ENCODE peak calls at places on chromosomes 7 and 10, in five cellular contexts. Q is stomach, X is SK-N-SH, H is spleen, V is breast epithelium. Z is an unnamed sample.

GRCh38 chr10:70459771-70460490 is 18.4 kb upstream of the NODAL start:
- DNase-seq in V (no peak), X (no peak), H (no peak), Q (no peak), Z (no peak)

GRCh38 chr10:43557214-43557613 is 17.2 kb downstream of the ZNF239 start:
- DNase-seq in V (no peak), Q (no peak), X (no peak), H (no peak), Z (no peak)

GRCh38 chr7:117781707-117782106 is 91.5 kb downstream of the CTTNBP2 start:
- DNase-seq in V (no peak), Q (no peak), H (no peak), X (no peak), Z (no peak)

GRCh38 chr10:33252794-33253203 is 81.7 kb downstream of the NRP1 start:
- DNase-seq in Q (no peak), V (no peak), H (no peak), X (no peak), Z (no peak)

GRCh38 chr7:155579565-155579964 is 33.2 kb upstream of the CNPY1 start:
- DNase-seq in X (no peak), H (peak), V (peak), Q (no peak), Z (no peak)

GRCh38 chr7:151109094-151110048 is 23.1 kb downstream of the AGAP3 start:
- DNase-seq in X (no peak), V (no peak), Q (no peak), H (no peak), Z (no peak)

GRCh38 chr7:41130596-41131236 is 572.2 kb downstream of the INHBA start:
- DNase-seq in H (no peak), X (no peak), V (no peak), Q (no peak), Z (no peak)

GRCh38 chr7:22193361-22194016 is 163.5 kb downstream of the RAPGEF5 start:
- DNase-seq in X (no peak), V (no peak), Q (no peak), H (no peak), Z (no peak)

GRCh38 chr7:82389847-82390246 is 53.7 kb downstream of the CACNA2D1 start:
- DNase-seq in V (no peak), X (no peak), H (no peak), Q (no peak), Z (no peak)

GRCh38 chr7:100119701-100120517 is 475 bp downstream of the CNPY4 start:
- DNase-seq in V (peak), Q (peak), X (peak), H (peak), Z (peak)

GRCh38 chr7:44767912-44768662 is 19.4 kb downstream of the ZMIZ2 start:
- DNase-seq in V (no peak), X (peak), Q (peak), H (peak), Z (no peak)

GRCh38 chr10:74813860-74814259 is 12.5 kb upstream of the KAT6B start:
- DNase-seq in V (no peak), X (no peak), Q (no peak), H (no peak), Z (no peak)

GRCh38 chr7:101618916-101619315 is 10.2 kb downstream of the MYL10 start:
- DNase-seq in V (no peak), Q (no peak), X (peak), H (no peak), Z (no peak)

GRCh38 chr10:30019468-30019867 is 39.9 kb downstream of the JCAD start:
- DNase-seq in Q (no peak), H (no peak), V (no peak), X (no peak), Z (no peak)
- H3K27ac ChIP-seq in Q (no peak), H (no peak), V (no peak), X (no peak), Z (no peak)

GRCh38 chr7:51141451-51141971 is 175.1 kb downstream of the COBL start:
- DNase-seq in V (no peak), X (no peak), Q (no peak), H (no peak), Z (peak)

GRCh38 chr7:51138121-51139085 is 178.2 kb downstream of the COBL start:
- DNase-seq in Q (no peak), V (no peak), H (no peak), X (no peak), Z (no peak)

GRCh38 chr7:51140203-51140938 is 176.2 kb downstream of the COBL start:
- DNase-seq in H (no peak), V (no peak), Q (no peak), X (no peak), Z (no peak)

GRCh38 chr7:51142741-51143390 is 173.7 kb downstream of the COBL start:
- DNase-seq in X (no peak), H (no peak), V (no peak), Q (no peak), Z (no peak)

GRCh38 chr7:51139796-51140195 is 176.8 kb downstream of the COBL start:
- DNase-seq in Q (no peak), X (no peak), V (no peak), H (no peak), Z (no peak)
- TF ChIP-seq POLR2AphosphoS5 in Q (no peak), X (no peak), V (no peak), H (peak), Z (no peak)

GRCh38 chr10:29305031-29305335 is 16.1 kb downstream of the LYZL1 start:
- DNase-seq in Q (no peak), H (no peak), X (no peak), V (no peak), Z (no peak)
- H3K27ac ChIP-seq in Q (no peak), H (no peak), X (peak), V (peak), Z (peak)

DNA sequence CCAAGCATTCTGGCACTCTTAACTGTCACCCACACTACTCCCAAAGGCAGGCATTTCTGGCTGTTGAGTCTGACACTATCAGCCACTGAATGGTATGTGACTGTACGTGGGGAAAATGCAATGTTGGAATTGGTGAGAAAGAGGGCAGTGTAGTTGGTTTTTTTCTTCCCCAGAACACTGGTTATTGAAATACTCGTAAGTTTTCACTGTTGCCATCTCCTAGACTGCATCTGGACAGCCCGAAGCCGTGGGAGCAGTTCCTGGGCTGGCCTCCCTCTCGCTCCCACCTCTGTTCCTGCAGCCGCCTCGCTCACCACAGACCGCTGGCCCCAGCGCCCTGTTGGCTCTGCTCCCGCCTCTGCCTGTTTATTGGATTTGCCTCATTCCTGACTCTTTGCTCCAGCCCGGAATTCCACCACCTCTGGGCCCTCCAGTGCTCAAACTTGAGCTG is 5.7 kb downstream of the PLCE1 start:
- DNase-seq in H (no peak), V (peak), X (peak), Q (peak), Z (no peak)
- TF ChIP-seq POLR2AphosphoS5 in H (no peak), V (no peak), X (no peak), Q (no peak), Z (no peak)

GRCh38 chr10:131997366-131998049 is 15.8 kb upstream of the BNIP3 start:
- DNase-seq in H (peak), V (peak), X (no peak), Q (peak), Z (no peak)
- H3K27ac ChIP-seq in H (peak), V (peak), X (no peak), Q (peak), Z (peak)

DNA sequence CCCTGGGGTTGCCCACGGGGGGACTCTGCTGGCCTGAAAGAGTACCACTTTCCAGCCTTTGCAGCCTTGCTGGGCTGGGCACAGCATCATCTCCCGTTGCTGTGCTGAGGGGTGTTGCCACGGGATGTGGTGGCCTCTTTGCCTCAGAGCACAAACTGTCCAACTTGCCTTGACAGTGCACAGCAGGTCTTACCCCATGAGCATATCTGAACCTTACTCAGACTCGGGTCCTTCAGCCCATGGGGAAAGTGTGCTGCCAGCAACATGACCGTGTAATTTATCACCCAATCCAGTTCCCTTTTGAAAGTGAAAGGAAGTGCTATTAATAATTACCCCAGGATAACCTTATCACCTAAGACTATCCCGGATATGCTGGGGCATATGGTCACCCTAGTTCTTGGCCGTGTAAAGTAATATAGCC is 46.8 kb downstream of the TBXAS1 start:
- DNase-seq in X (no peak), H (peak), Q (no peak), V (no peak), Z (no peak)
- TF ChIP-seq POLR2AphosphoS5 in X (no peak), H (peak), Q (no peak), V (no peak), Z (no peak)